ENCODE peak calls at places on chromosomes 16 and 17, in seven cellular contexts. Z is A673, E is thoracic aorta, J is heart right ventricle, X is left ventricle myocardium inferior, V is upper lobe of left lung, U is right atrium auricular region. M is an unnamed sample.

GRCh38 chr17:44792276-44792675 is 33.5 kb downstream of the ADAM11 start:
- DNase-seq in Z (no peak), E (no peak), J (no peak), X (no peak), V (no peak), U (no peak), M (no peak)

GRCh38 chr17:20174588-20175265 is 165.6 kb downstream of the SPECC1 start:
- DNase-seq in Z (no peak), E (no peak), J (no peak), X (no peak), V (no peak), U (no peak), M (no peak)

GRCh38 chr17:5544115-5544514 is 40.2 kb downstream of the NLRP1 start:
- DNase-seq in Z (no peak), E (no peak), J (no peak), X (no peak), V (no peak), U (no peak), M (no peak)

GRCh38 chr17:55770220-55770870 is 19.5 kb downstream of the PCTP start:
- DNase-seq in Z (peak; percentile 78), E (no peak), J (no peak), X (no peak), V (no peak), U (no peak), M (no peak)

GRCh38 chr16:49588729-49589384 is 215.3 kb downstream of the C16orf78 start:
- DNase-seq in Z (peak; percentile 40), E (no peak), J (no peak), X (no peak), V (peak; percentile 11), U (no peak), M (no peak)

GRCh38 chr17:2090804-2091534 is 36.1 kb downstream of the HIC1 start:
- DNase-seq in Z (peak; percentile 82), E (no peak), J (peak; percentile 50), X (peak; percentile 64), V (no peak), U (no peak), M (no peak)

GRCh38 chr17:61366715-61367413 is 32.8 kb upstream of the TBX2 start:
- DNase-seq in Z (no peak), E (no peak), J (peak; percentile 66), X (peak; percentile 72), V (no peak), U (no peak), M (no peak)

GRCh38 chr17:41413982-41414381 is 10.4 kb downstream of the KRT37 start:
- DNase-seq in Z (no peak), E (no peak), J (no peak), X (no peak), V (no peak), U (no peak), M (no peak)

GRCh38 chr17:6712058-6712853 is 913 bp downstream of the SLC13A5 start:
- DNase-seq in Z (peak; percentile 21), E (no peak), J (no peak), X (no peak), V (no peak), U (no peak), M (no peak)

GRCh38 chr17:43613911-43614310 is 47.8 kb downstream of the MEOX1 start:
- DNase-seq in Z (no peak), E (no peak), J (no peak), X (no peak), V (no peak), U (no peak), M (no peak)

GRCh38 chr17:28467456-28468025 is 5.9 kb upstream of the SLC13A2 start:
- DNase-seq in Z (no peak), E (no peak), J (no peak), X (no peak), V (no peak), U (no peak), M (no peak)

GRCh38 chr17:79330696-79331095 is 256.1 kb downstream of the ENGASE start:
- DNase-seq in Z (no peak), E (no peak), J (no peak), X (no peak), V (no peak), U (no peak), M (no peak)

GRCh38 chr17:9402590-9403199 is 172.9 kb downstream of the STX8 start:
- DNase-seq in Z (peak; percentile 71), E (no peak), J (no peak), X (no peak), V (no peak), U (no peak), M (peak; percentile 13)

GRCh38 chr17:80789356-80789902 is 202.2 kb upstream of the CHMP6 start:
- DNase-seq in Z (peak; percentile 92), E (peak; percentile 35), J (no peak), X (no peak), V (no peak), U (no peak), M (no peak)

GRCh38 chr17:77379837-77380236 is 239.1 kb downstream of the SEC14L1 start:
- DNase-seq in Z (no peak), E (no peak), J (no peak), X (no peak), V (no peak), U (no peak), M (no peak)
- H3K27ac ChIP-seq in Z (no peak overlapping the region), E (peak overlapping the region; percentile 67), J (peak overlapping the region; percentile 46), X (peak overlapping the region; percentile 47), V (peak overlapping the region; percentile 61), U (peak overlapping the region; percentile 43), M (no peak overlapping the region)

GRCh38 chr17:75481194-75482059 is 25.0 kb downstream of the TMEM94 start:
- DNase-seq in Z (no peak), E (no peak), J (no peak), X (no peak), V (no peak), U (no peak), M (no peak)
- TF ChIP-seq CTCF in Z (no peak), E (no peak), J (no peak), X (no peak), V (no peak), U (no peak), M (no peak)

DNA sequence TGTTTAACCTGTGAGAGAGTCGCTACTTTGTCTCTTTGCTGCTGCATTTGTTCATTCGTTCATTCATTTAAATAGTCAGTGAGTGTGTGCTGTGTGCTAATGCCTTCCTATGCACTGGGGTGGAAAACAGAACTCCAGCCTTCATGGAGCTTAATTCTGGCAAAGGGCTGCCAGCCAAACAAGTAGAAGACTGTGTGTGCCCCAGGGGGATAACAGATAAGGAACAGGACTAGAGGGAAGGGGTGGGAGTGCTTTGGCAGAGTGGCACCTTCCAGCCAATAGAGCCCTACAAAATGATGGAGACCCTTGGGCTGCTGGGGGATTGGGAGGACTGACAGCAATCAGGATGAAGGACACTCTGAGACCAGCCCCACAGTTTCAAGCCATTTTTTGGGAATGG is 222.5 kb downstream of the MSI2 start:
- DNase-seq in Z (peak; percentile 51), E (no peak), J (no peak), X (no peak), V (no peak), U (no peak), M (no peak)
- H3K27me3 ChIP-seq in Z (no peaks in the 10 kb centered on the region), E (no peaks in the 10 kb centered on the region), J (no peaks in the 10 kb centered on the region), X (no peaks in the 10 kb centered on the region), V (no peaks in the 10 kb centered on the region), U (no peaks in the 10 kb centered on the region), M (no peaks in the 10 kb centered on the region)

DNA sequence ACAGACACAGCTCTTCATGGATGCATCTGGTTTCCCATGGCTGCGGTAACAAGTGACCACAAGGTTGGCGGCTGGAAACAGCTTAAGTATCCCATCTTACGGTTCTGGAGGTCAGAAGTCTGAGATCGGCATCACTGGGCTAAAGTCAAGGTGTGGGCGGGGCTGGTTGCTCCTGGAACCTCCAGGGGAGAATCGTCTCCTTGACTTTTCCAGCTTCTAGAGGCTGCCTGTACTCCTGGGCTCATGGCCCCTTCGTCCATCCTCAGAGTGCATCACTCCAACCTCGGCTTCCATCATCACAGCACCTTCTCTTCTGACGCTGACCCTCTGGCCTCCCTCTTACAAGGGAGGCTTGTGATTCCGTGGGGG is 12.9 kb upstream of the CRISPLD2 start:
- DNase-seq in Z (no peak), E (no peak), J (no peak), X (no peak), V (no peak), U (no peak), M (no peak)
- H3K27ac ChIP-seq in Z (no peak overlapping the region), E (no peak overlapping the region), J (peak overlapping the region; percentile 56), X (peak overlapping the region; percentile 68), V (peak overlapping the region; percentile 78), U (no peak overlapping the region), M (no peak overlapping the region)

GRCh38 chr16:6722786-6723185 is 609.9 kb upstream of the RBFOX1 start:
- DNase-seq in Z (no peak), E (no peak), J (no peak), X (no peak), V (no peak), U (no peak), M (no peak)

GRCh38 chr16:6726621-6727020 is 606.0 kb upstream of the RBFOX1 start:
- DNase-seq in Z (no peak), E (no peak), J (no peak), X (no peak), V (no peak), U (no peak), M (no peak)

GRCh38 chr16:6728381-6728780 is 604.3 kb upstream of the RBFOX1 start:
- DNase-seq in Z (no peak), E (no peak), J (no peak), X (no peak), V (no peak), U (no peak), M (no peak)

DNA sequence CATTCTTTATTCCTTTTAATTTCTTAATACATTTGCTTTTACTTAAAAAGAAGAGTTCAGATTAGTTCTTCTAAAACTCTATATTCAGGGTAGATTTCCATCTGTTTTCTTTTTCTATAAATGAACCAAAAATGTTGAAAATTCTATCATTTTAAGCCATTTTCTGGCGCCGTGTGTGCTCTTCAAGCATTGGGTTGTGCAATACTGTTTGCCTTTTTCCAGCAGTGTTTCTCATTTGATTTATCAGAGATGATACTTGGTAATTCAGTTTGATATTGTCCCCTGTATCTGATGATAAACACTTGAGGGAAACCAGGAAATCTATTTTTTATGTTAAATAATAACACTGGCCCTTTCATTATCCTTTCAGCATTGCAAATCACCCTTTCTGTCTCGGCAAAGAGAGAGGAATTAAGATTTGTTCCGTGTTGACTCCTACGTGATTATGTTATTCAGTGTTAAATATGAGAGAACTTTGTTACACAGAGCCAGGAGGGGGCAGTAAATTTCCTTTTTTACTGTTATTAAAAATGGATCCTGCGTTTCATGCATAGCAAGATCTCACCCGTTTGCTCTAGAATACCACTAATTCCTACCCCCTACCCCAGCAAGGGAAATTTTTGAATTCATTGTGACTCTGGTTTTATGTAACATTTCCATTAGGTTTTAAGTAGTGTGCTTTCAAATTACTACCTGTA is 606.9 kb upstream of the RBFOX1 start:
- DNase-seq in Z (peak; percentile 15), E (no peak), J (no peak), X (no peak), V (no peak), U (no peak), M (no peak)
- TF ChIP-seq CTCF in Z (peak; percentile 37), E (no peak), J (no peak), X (no peak), V (no peak), U (no peak), M (no peak)